ENCODE peak calls at places on chromosomes 13 and 19, in eight cellular contexts. One of them, this sample, is unnamed.

GRCh38 chr19:52896431-52897148 is 845 bp downstream of the ZNF320 start:
- DNase-seq in NCI-H2081: no peak
- DNase-seq in endodermal cell: peak; percentile 68
- DNase-seq in OCI-LY7: peak; percentile 9
- DNase-seq in activated gamma-delta T cell treated with anti-CD3 and anti-CD28 coated beads, Interleukin-2, amount 50 U/mL, for 16 hours: no peak
- DNase-seq in WERI-Rb-1: peak; percentile 36
- DNase-seq in hypothalamus: peak; percentile 14
- DNase-seq in stimulated activated CD8-positive, alpha-beta memory T cell treated with anti-CD3 and anti-CD28 coated beads, Interleukin-4, amount 100 ng/mL, for 24 hours: no peak
- DNase-seq in this sample: peak; percentile 52

GRCh38 chr13:25770601-25771000 is 281.2 kb downstream of the SHISA2 start:
- DNase-seq in NCI-H2081: no peak
- DNase-seq in endodermal cell: no peak
- DNase-seq in OCI-LY7: no peak
- DNase-seq in activated gamma-delta T cell treated with anti-CD3 and anti-CD28 coated beads, Interleukin-2, amount 50 U/mL, for 16 hours: no peak
- DNase-seq in WERI-Rb-1: no peak
- DNase-seq in hypothalamus: no peak
- DNase-seq in stimulated activated CD8-positive, alpha-beta memory T cell treated with anti-CD3 and anti-CD28 coated beads, Interleukin-4, amount 100 ng/mL, for 24 hours: no peak
- DNase-seq in this sample: no peak

GRCh38 chr19:44684892-44685847 is 13.8 kb upstream of the CEACAM16 start:
- DNase-seq in NCI-H2081: no peak
- DNase-seq in endodermal cell: peak; percentile 78
- DNase-seq in OCI-LY7: no peak
- DNase-seq in activated gamma-delta T cell treated with anti-CD3 and anti-CD28 coated beads, Interleukin-2, amount 50 U/mL, for 16 hours: no peak
- DNase-seq in WERI-Rb-1: peak; percentile 78
- DNase-seq in hypothalamus: no peak
- DNase-seq in stimulated activated CD8-positive, alpha-beta memory T cell treated with anti-CD3 and anti-CD28 coated beads, Interleukin-4, amount 100 ng/mL, for 24 hours: no peak
- DNase-seq in this sample: no peak

GRCh38 chr19:53782698-53783097 is 41.4 kb downstream of the NLRP12 start:
- DNase-seq in NCI-H2081: no peak
- DNase-seq in endodermal cell: peak; percentile 61
- DNase-seq in OCI-LY7: no peak
- DNase-seq in activated gamma-delta T cell treated with anti-CD3 and anti-CD28 coated beads, Interleukin-2, amount 50 U/mL, for 16 hours: no peak
- DNase-seq in WERI-Rb-1: no peak
- DNase-seq in hypothalamus: no peak
- DNase-seq in stimulated activated CD8-positive, alpha-beta memory T cell treated with anti-CD3 and anti-CD28 coated beads, Interleukin-4, amount 100 ng/mL, for 24 hours: no peak
- DNase-seq in this sample: no peak

GRCh38 chr19:44700547-44700946 is 1.6 kb downstream of the CEACAM16 start:
- DNase-seq in NCI-H2081: no peak
- DNase-seq in endodermal cell: no peak
- DNase-seq in OCI-LY7: no peak
- DNase-seq in activated gamma-delta T cell treated with anti-CD3 and anti-CD28 coated beads, Interleukin-2, amount 50 U/mL, for 16 hours: no peak
- DNase-seq in WERI-Rb-1: no peak
- DNase-seq in hypothalamus: no peak
- DNase-seq in stimulated activated CD8-positive, alpha-beta memory T cell treated with anti-CD3 and anti-CD28 coated beads, Interleukin-4, amount 100 ng/mL, for 24 hours: no peak
- DNase-seq in this sample: no peak

GRCh38 chr13:44169018-44169909 is 204.4 kb upstream of the SERP2 start:
- DNase-seq in NCI-H2081: no peak
- DNase-seq in endodermal cell: no peak
- DNase-seq in OCI-LY7: no peak
- DNase-seq in activated gamma-delta T cell treated with anti-CD3 and anti-CD28 coated beads, Interleukin-2, amount 50 U/mL, for 16 hours: no peak
- DNase-seq in WERI-Rb-1: no peak
- DNase-seq in hypothalamus: no peak
- DNase-seq in stimulated activated CD8-positive, alpha-beta memory T cell treated with anti-CD3 and anti-CD28 coated beads, Interleukin-4, amount 100 ng/mL, for 24 hours: no peak
- DNase-seq in this sample: no peak

GRCh38 chr13:41955605-41956004 is 5.3 kb downstream of the VWA8 start:
- DNase-seq in NCI-H2081: no peak
- DNase-seq in endodermal cell: no peak
- DNase-seq in OCI-LY7: no peak
- DNase-seq in activated gamma-delta T cell treated with anti-CD3 and anti-CD28 coated beads, Interleukin-2, amount 50 U/mL, for 16 hours: no peak
- DNase-seq in WERI-Rb-1: no peak
- DNase-seq in hypothalamus: no peak
- DNase-seq in stimulated activated CD8-positive, alpha-beta memory T cell treated with anti-CD3 and anti-CD28 coated beads, Interleukin-4, amount 100 ng/mL, for 24 hours: no peak
- DNase-seq in this sample: no peak

GRCh38 chr13:91406619-91407018 is 8.2 kb downstream of the GPC5 start:
- DNase-seq in NCI-H2081: peak; percentile 51
- DNase-seq in endodermal cell: peak; percentile 86
- DNase-seq in OCI-LY7: peak; percentile 92
- DNase-seq in activated gamma-delta T cell treated with anti-CD3 and anti-CD28 coated beads, Interleukin-2, amount 50 U/mL, for 16 hours: no peak
- DNase-seq in WERI-Rb-1: peak; percentile 69
- DNase-seq in hypothalamus: peak; percentile 3
- DNase-seq in stimulated activated CD8-positive, alpha-beta memory T cell treated with anti-CD3 and anti-CD28 coated beads, Interleukin-4, amount 100 ng/mL, for 24 hours: no peak
- DNase-seq in this sample: peak; percentile 61

GRCh38 chr19:55341191-55342043 is 1.7 kb downstream of the KMT5C start:
- DNase-seq in NCI-H2081: peak; percentile 76
- DNase-seq in endodermal cell: peak; percentile 94
- DNase-seq in OCI-LY7: peak; percentile 55
- DNase-seq in activated gamma-delta T cell treated with anti-CD3 and anti-CD28 coated beads, Interleukin-2, amount 50 U/mL, for 16 hours: peak; percentile 20
- DNase-seq in WERI-Rb-1: peak; percentile 93
- DNase-seq in hypothalamus: peak; percentile 41
- DNase-seq in stimulated activated CD8-positive, alpha-beta memory T cell treated with anti-CD3 and anti-CD28 coated beads, Interleukin-4, amount 100 ng/mL, for 24 hours: peak; percentile 47
- DNase-seq in this sample: peak; percentile 93

GRCh38 chr13:113742445-113743120 is 16.4 kb upstream of the TMEM255B start:
- DNase-seq in NCI-H2081: no peak
- DNase-seq in endodermal cell: no peak
- DNase-seq in OCI-LY7: no peak
- DNase-seq in activated gamma-delta T cell treated with anti-CD3 and anti-CD28 coated beads, Interleukin-2, amount 50 U/mL, for 16 hours: no peak
- DNase-seq in WERI-Rb-1: no peak
- DNase-seq in hypothalamus: no peak
- DNase-seq in stimulated activated CD8-positive, alpha-beta memory T cell treated with anti-CD3 and anti-CD28 coated beads, Interleukin-4, amount 100 ng/mL, for 24 hours: no peak
- DNase-seq in this sample: peak; percentile 36

GRCh38 chr13:22665531-22665930 is 515.2 kb upstream of the SGCG start:
- DNase-seq in NCI-H2081: peak; percentile 36
- DNase-seq in endodermal cell: no peak
- DNase-seq in OCI-LY7: no peak
- DNase-seq in activated gamma-delta T cell treated with anti-CD3 and anti-CD28 coated beads, Interleukin-2, amount 50 U/mL, for 16 hours: no peak
- DNase-seq in WERI-Rb-1: no peak
- DNase-seq in hypothalamus: no peak
- DNase-seq in stimulated activated CD8-positive, alpha-beta memory T cell treated with anti-CD3 and anti-CD28 coated beads, Interleukin-4, amount 100 ng/mL, for 24 hours: no peak
- DNase-seq in this sample: peak; percentile 4

GRCh38 chr13:91359071-91359470 is 11.6 kb downstream of the MIR17HG start:
- DNase-seq in NCI-H2081: no peak
- DNase-seq in endodermal cell: peak; percentile 40
- DNase-seq in OCI-LY7: peak; percentile 72
- DNase-seq in activated gamma-delta T cell treated with anti-CD3 and anti-CD28 coated beads, Interleukin-2, amount 50 U/mL, for 16 hours: no peak
- DNase-seq in WERI-Rb-1: no peak
- DNase-seq in hypothalamus: no peak
- DNase-seq in stimulated activated CD8-positive, alpha-beta memory T cell treated with anti-CD3 and anti-CD28 coated beads, Interleukin-4, amount 100 ng/mL, for 24 hours: no peak
- DNase-seq in this sample: peak; percentile 51

GRCh38 chr13:30520571-30520970 is 54.8 kb upstream of the HMGB1 start:
- DNase-seq in NCI-H2081: no peak
- DNase-seq in endodermal cell: no peak
- DNase-seq in OCI-LY7: no peak
- DNase-seq in activated gamma-delta T cell treated with anti-CD3 and anti-CD28 coated beads, Interleukin-2, amount 50 U/mL, for 16 hours: no peak
- DNase-seq in WERI-Rb-1: no peak
- DNase-seq in hypothalamus: no peak
- DNase-seq in stimulated activated CD8-positive, alpha-beta memory T cell treated with anti-CD3 and anti-CD28 coated beads, Interleukin-4, amount 100 ng/mL, for 24 hours: no peak
- DNase-seq in this sample: no peak

GRCh38 chr13:38687246-38688229 is 661 bp downstream of the FREM2 start:
- DNase-seq in NCI-H2081: peak; percentile 7
- DNase-seq in endodermal cell: no peak
- DNase-seq in OCI-LY7: no peak
- DNase-seq in activated gamma-delta T cell treated with anti-CD3 and anti-CD28 coated beads, Interleukin-2, amount 50 U/mL, for 16 hours: no peak
- DNase-seq in WERI-Rb-1: peak; percentile 19
- DNase-seq in hypothalamus: no peak
- DNase-seq in stimulated activated CD8-positive, alpha-beta memory T cell treated with anti-CD3 and anti-CD28 coated beads, Interleukin-4, amount 100 ng/mL, for 24 hours: no peak
- DNase-seq in this sample: peak; percentile 50

GRCh38 chr13:75222031-75222430 is 259.9 kb downstream of the TBC1D4 start:
- DNase-seq in NCI-H2081: no peak
- DNase-seq in endodermal cell: no peak
- DNase-seq in OCI-LY7: no peak
- DNase-seq in activated gamma-delta T cell treated with anti-CD3 and anti-CD28 coated beads, Interleukin-2, amount 50 U/mL, for 16 hours: no peak
- DNase-seq in WERI-Rb-1: no peak
- DNase-seq in hypothalamus: no peak
- DNase-seq in stimulated activated CD8-positive, alpha-beta memory T cell treated with anti-CD3 and anti-CD28 coated beads, Interleukin-4, amount 100 ng/mL, for 24 hours: no peak
- DNase-seq in this sample: no peak

GRCh38 chr13:67231481-67231940 is 1.4 kb upstream of the PCDH9 start:
- DNase-seq in NCI-H2081: no peak
- DNase-seq in endodermal cell: no peak
- DNase-seq in OCI-LY7: peak; percentile 19
- DNase-seq in activated gamma-delta T cell treated with anti-CD3 and anti-CD28 coated beads, Interleukin-2, amount 50 U/mL, for 16 hours: no peak
- DNase-seq in WERI-Rb-1: no peak
- DNase-seq in hypothalamus: no peak
- DNase-seq in stimulated activated CD8-positive, alpha-beta memory T cell treated with anti-CD3 and anti-CD28 coated beads, Interleukin-4, amount 100 ng/mL, for 24 hours: no peak
- DNase-seq in this sample: no peak

GRCh38 chr19:4371209-4371897 is 28.0 kb downstream of the MPND start:
- DNase-seq in NCI-H2081: no peak
- DNase-seq in endodermal cell: peak; percentile 30
- DNase-seq in OCI-LY7: no peak
- DNase-seq in activated gamma-delta T cell treated with anti-CD3 and anti-CD28 coated beads, Interleukin-2, amount 50 U/mL, for 16 hours: no peak
- DNase-seq in WERI-Rb-1: no peak
- DNase-seq in hypothalamus: no peak
- DNase-seq in stimulated activated CD8-positive, alpha-beta memory T cell treated with anti-CD3 and anti-CD28 coated beads, Interleukin-4, amount 100 ng/mL, for 24 hours: no peak
- DNase-seq in this sample: no peak

GRCh38 chr13:66424417-66424816 is 805.7 kb downstream of the PCDH9 start:
- DNase-seq in NCI-H2081: no peak
- DNase-seq in endodermal cell: no peak
- DNase-seq in OCI-LY7: no peak
- DNase-seq in activated gamma-delta T cell treated with anti-CD3 and anti-CD28 coated beads, Interleukin-2, amount 50 U/mL, for 16 hours: no peak
- DNase-seq in WERI-Rb-1: no peak
- DNase-seq in hypothalamus: no peak
- DNase-seq in stimulated activated CD8-positive, alpha-beta memory T cell treated with anti-CD3 and anti-CD28 coated beads, Interleukin-4, amount 100 ng/mL, for 24 hours: no peak
- DNase-seq in this sample: no peak

GRCh38 chr13:86020350-86021002 is 221.3 kb upstream of the SLITRK6 start:
- DNase-seq in NCI-H2081: no peak
- DNase-seq in endodermal cell: no peak
- DNase-seq in OCI-LY7: no peak
- DNase-seq in activated gamma-delta T cell treated with anti-CD3 and anti-CD28 coated beads, Interleukin-2, amount 50 U/mL, for 16 hours: no peak
- DNase-seq in WERI-Rb-1: no peak
- DNase-seq in hypothalamus: no peak
- DNase-seq in stimulated activated CD8-positive, alpha-beta memory T cell treated with anti-CD3 and anti-CD28 coated beads, Interleukin-4, amount 100 ng/mL, for 24 hours: no peak
- DNase-seq in this sample: peak; percentile 23

GRCh38 chr19:58209577-58209976 is 19.1 kb upstream of the ZNF544 start:
- DNase-seq in NCI-H2081: no peak
- DNase-seq in endodermal cell: no peak
- DNase-seq in OCI-LY7: no peak
- DNase-seq in activated gamma-delta T cell treated with anti-CD3 and anti-CD28 coated beads, Interleukin-2, amount 50 U/mL, for 16 hours: no peak
- DNase-seq in WERI-Rb-1: no peak
- DNase-seq in hypothalamus: no peak
- DNase-seq in stimulated activated CD8-positive, alpha-beta memory T cell treated with anti-CD3 and anti-CD28 coated beads, Interleukin-4, amount 100 ng/mL, for 24 hours: no peak
- DNase-seq in this sample: no peak

GRCh38 chr13:43307921-43308433 is 284.6 kb downstream of the DNAJC15 start:
- DNase-seq in NCI-H2081: peak; percentile 70
- DNase-seq in endodermal cell: peak; percentile 47
- DNase-seq in OCI-LY7: peak; percentile 54
- DNase-seq in activated gamma-delta T cell treated with anti-CD3 and anti-CD28 coated beads, Interleukin-2, amount 50 U/mL, for 16 hours: no peak
- DNase-seq in WERI-Rb-1: no peak
- DNase-seq in hypothalamus: peak; percentile 26
- DNase-seq in stimulated activated CD8-positive, alpha-beta memory T cell treated with anti-CD3 and anti-CD28 coated beads, Interleukin-4, amount 100 ng/mL, for 24 hours: no peak
- DNase-seq in this sample: peak; percentile 91

GRCh38 chr13:94825507-94825906 is 113.2 kb upstream of the SOX21 start:
- DNase-seq in NCI-H2081: peak; percentile 43
- DNase-seq in endodermal cell: peak; percentile 87
- DNase-seq in OCI-LY7: no peak
- DNase-seq in activated gamma-delta T cell treated with anti-CD3 and anti-CD28 coated beads, Interleukin-2, amount 50 U/mL, for 16 hours: no peak
- DNase-seq in WERI-Rb-1: no peak
- DNase-seq in hypothalamus: peak; percentile 58
- DNase-seq in stimulated activated CD8-positive, alpha-beta memory T cell treated with anti-CD3 and anti-CD28 coated beads, Interleukin-4, amount 100 ng/mL, for 24 hours: no peak
- DNase-seq in this sample: no peak

GRCh38 chr19:5447700-5448311 is 7.4 kb upstream of the ZNRF4 start:
- DNase-seq in NCI-H2081: no peak
- DNase-seq in endodermal cell: no peak
- DNase-seq in OCI-LY7: no peak
- DNase-seq in activated gamma-delta T cell treated with anti-CD3 and anti-CD28 coated beads, Interleukin-2, amount 50 U/mL, for 16 hours: no peak
- DNase-seq in WERI-Rb-1: no peak
- DNase-seq in hypothalamus: no peak
- DNase-seq in stimulated activated CD8-positive, alpha-beta memory T cell treated with anti-CD3 and anti-CD28 coated beads, Interleukin-4, amount 100 ng/mL, for 24 hours: no peak
- DNase-seq in this sample: peak; percentile 28

GRCh38 chr19:48918801-48919247 is 14.7 kb upstream of the DHDH start:
- DNase-seq in NCI-H2081: no peak
- DNase-seq in endodermal cell: peak; percentile 90
- DNase-seq in OCI-LY7: peak; percentile 77
- DNase-seq in activated gamma-delta T cell treated with anti-CD3 and anti-CD28 coated beads, Interleukin-2, amount 50 U/mL, for 16 hours: no peak
- DNase-seq in WERI-Rb-1: peak; percentile 45
- DNase-seq in hypothalamus: no peak
- DNase-seq in stimulated activated CD8-positive, alpha-beta memory T cell treated with anti-CD3 and anti-CD28 coated beads, Interleukin-4, amount 100 ng/mL, for 24 hours: no peak
- DNase-seq in this sample: no peak

GRCh38 chr19:30106417-30107095 is 164.5 kb downstream of the URI1 start:
- DNase-seq in NCI-H2081: no peak
- DNase-seq in endodermal cell: no peak
- DNase-seq in OCI-LY7: no peak
- DNase-seq in activated gamma-delta T cell treated with anti-CD3 and anti-CD28 coated beads, Interleukin-2, amount 50 U/mL, for 16 hours: no peak
- DNase-seq in WERI-Rb-1: no peak
- DNase-seq in hypothalamus: no peak
- DNase-seq in stimulated activated CD8-positive, alpha-beta memory T cell treated with anti-CD3 and anti-CD28 coated beads, Interleukin-4, amount 100 ng/mL, for 24 hours: no peak
- DNase-seq in this sample: no peak

GRCh38 chr13:99656843-99657506 is 155.7 kb downstream of the TM9SF2 start:
- DNase-seq in NCI-H2081: peak; percentile 6
- DNase-seq in endodermal cell: no peak
- DNase-seq in OCI-LY7: no peak
- DNase-seq in activated gamma-delta T cell treated with anti-CD3 and anti-CD28 coated beads, Interleukin-2, amount 50 U/mL, for 16 hours: no peak
- DNase-seq in WERI-Rb-1: no peak
- DNase-seq in hypothalamus: no peak
- DNase-seq in stimulated activated CD8-positive, alpha-beta memory T cell treated with anti-CD3 and anti-CD28 coated beads, Interleukin-4, amount 100 ng/mL, for 24 hours: no peak
- DNase-seq in this sample: peak; percentile 64

GRCh38 chr13:103325675-103326074 is 259.5 kb upstream of the SLC10A2 start:
- DNase-seq in NCI-H2081: no peak
- DNase-seq in endodermal cell: peak; percentile 51
- DNase-seq in OCI-LY7: no peak
- DNase-seq in activated gamma-delta T cell treated with anti-CD3 and anti-CD28 coated beads, Interleukin-2, amount 50 U/mL, for 16 hours: no peak
- DNase-seq in WERI-Rb-1: no peak
- DNase-seq in hypothalamus: no peak
- DNase-seq in stimulated activated CD8-positive, alpha-beta memory T cell treated with anti-CD3 and anti-CD28 coated beads, Interleukin-4, amount 100 ng/mL, for 24 hours: no peak
- DNase-seq in this sample: no peak

This sample was measured in NCI-H1417.